ENCODE peak calls at places on chromosomes 7 and 10, in six cellular contexts. One of them, this sample, is unnamed.

GRCh38 chr10:12504176-12504575 is 154.8 kb downstream of the CAMK1D start:
- DNase-seq in stimulated activated CD4-positive, alpha-beta T cell treated with anti-CD3 and anti-CD28 coated beads, Interleukin-2, amount 100 ng/mL, for 48 hours: no peak
- DNase-seq in lower lobe of right lung: no peak
- DNase-seq in fibroblast of mammary gland: no peak
- DNase-seq in GM06990: no peak
- DNase-seq in neural progenitor cell: no peak
- DNase-seq in this sample: no peak

GRCh38 chr7:93146465-93147127 is 1.6 kb downstream of the SAMD9L start:
- DNase-seq in fibroblast of mammary gland: no peak
- DNase-seq in neural progenitor cell: no peak
- DNase-seq in GM06990: no peak
- DNase-seq in lower lobe of right lung: no peak
- DNase-seq in stimulated activated CD4-positive, alpha-beta T cell treated with anti-CD3 and anti-CD28 coated beads, Interleukin-2, amount 100 ng/mL, for 48 hours: no peak
- DNase-seq in this sample: no peak

GRCh38 chr10:58050575-58050974 is 217.1 kb downstream of the IPMK start:
- DNase-seq in stimulated activated CD4-positive, alpha-beta T cell treated with anti-CD3 and anti-CD28 coated beads, Interleukin-2, amount 100 ng/mL, for 48 hours: no peak
- DNase-seq in fibroblast of mammary gland: no peak
- DNase-seq in GM06990: no peak
- DNase-seq in neural progenitor cell: no peak
- DNase-seq in lower lobe of right lung: no peak
- DNase-seq in this sample: no peak

GRCh38 chr10:93851169-93851568 is 42.6 kb upstream of the SLC35G1 start:
- DNase-seq in GM06990: peak
- DNase-seq in fibroblast of mammary gland: no peak
- DNase-seq in lower lobe of right lung: no peak
- DNase-seq in neural progenitor cell: no peak
- DNase-seq in stimulated activated CD4-positive, alpha-beta T cell treated with anti-CD3 and anti-CD28 coated beads, Interleukin-2, amount 100 ng/mL, for 48 hours: no peak
- DNase-seq in this sample: no peak

GRCh38 chr10:127150136-127150535 is 46.3 kb downstream of the INSYN2A start:
- DNase-seq in fibroblast of mammary gland: peak
- DNase-seq in neural progenitor cell: no peak
- DNase-seq in GM06990: no peak
- DNase-seq in stimulated activated CD4-positive, alpha-beta T cell treated with anti-CD3 and anti-CD28 coated beads, Interleukin-2, amount 100 ng/mL, for 48 hours: no peak
- DNase-seq in lower lobe of right lung: no peak
- DNase-seq in this sample: no peak

GRCh38 chr7:88399036-88399435 is 92.3 kb upstream of the STEAP4 start:
- DNase-seq in GM06990: no peak
- DNase-seq in fibroblast of mammary gland: no peak
- DNase-seq in lower lobe of right lung: no peak
- DNase-seq in neural progenitor cell: peak
- DNase-seq in stimulated activated CD4-positive, alpha-beta T cell treated with anti-CD3 and anti-CD28 coated beads, Interleukin-2, amount 100 ng/mL, for 48 hours: no peak
- DNase-seq in this sample: no peak

GRCh38 chr10:118785566-118785965 is 30.8 kb upstream of the CACUL1 start:
- DNase-seq in stimulated activated CD4-positive, alpha-beta T cell treated with anti-CD3 and anti-CD28 coated beads, Interleukin-2, amount 100 ng/mL, for 48 hours: no peak
- DNase-seq in neural progenitor cell: no peak
- DNase-seq in fibroblast of mammary gland: no peak
- DNase-seq in GM06990: no peak
- DNase-seq in lower lobe of right lung: no peak
- DNase-seq in this sample: no peak

GRCh38 chr10:2246747-2247146 is 509.4 kb upstream of the ADARB2 start:
- DNase-seq in fibroblast of mammary gland: no peak
- DNase-seq in lower lobe of right lung: no peak
- DNase-seq in stimulated activated CD4-positive, alpha-beta T cell treated with anti-CD3 and anti-CD28 coated beads, Interleukin-2, amount 100 ng/mL, for 48 hours: no peak
- DNase-seq in GM06990: no peak
- DNase-seq in neural progenitor cell: no peak
- DNase-seq in this sample: no peak

GRCh38 chr7:105885386-105886111 is 9.2 kb upstream of the ATXN7L1 start:
- DNase-seq in GM06990: no peak
- DNase-seq in neural progenitor cell: no peak
- DNase-seq in stimulated activated CD4-positive, alpha-beta T cell treated with anti-CD3 and anti-CD28 coated beads, Interleukin-2, amount 100 ng/mL, for 48 hours: no peak
- DNase-seq in fibroblast of mammary gland: peak
- DNase-seq in lower lobe of right lung: no peak
- DNase-seq in this sample: no peak

GRCh38 chr10:17200885-17201164 is 647 bp downstream of the TRDMT1 start:
- DNase-seq in stimulated activated CD4-positive, alpha-beta T cell treated with anti-CD3 and anti-CD28 coated beads, Interleukin-2, amount 100 ng/mL, for 48 hours: no peak
- DNase-seq in GM06990: no peak
- DNase-seq in neural progenitor cell: no peak
- DNase-seq in lower lobe of right lung: no peak
- DNase-seq in fibroblast of mammary gland: peak
- DNase-seq in this sample: peak

GRCh38 chr10:60549686-60550085 is 160.0 kb upstream of the ANK3 start:
- DNase-seq in GM06990: no peak
- DNase-seq in neural progenitor cell: no peak
- DNase-seq in stimulated activated CD4-positive, alpha-beta T cell treated with anti-CD3 and anti-CD28 coated beads, Interleukin-2, amount 100 ng/mL, for 48 hours: no peak
- DNase-seq in lower lobe of right lung: no peak
- DNase-seq in fibroblast of mammary gland: peak
- DNase-seq in this sample: no peak

GRCh38 chr10:24556746-24557742 is 166.6 kb downstream of the ARHGAP21 start:
- DNase-seq in stimulated activated CD4-positive, alpha-beta T cell treated with anti-CD3 and anti-CD28 coated beads, Interleukin-2, amount 100 ng/mL, for 48 hours: no peak
- DNase-seq in fibroblast of mammary gland: peak
- DNase-seq in GM06990: peak
- DNase-seq in lower lobe of right lung: no peak
- DNase-seq in neural progenitor cell: peak
- DNase-seq in this sample: peak

GRCh38 chr10:125024496-125025234 is 82.7 kb downstream of the ZRANB1 start:
- DNase-seq in lower lobe of right lung: peak
- DNase-seq in neural progenitor cell: no peak
- DNase-seq in fibroblast of mammary gland: no peak
- DNase-seq in stimulated activated CD4-positive, alpha-beta T cell treated with anti-CD3 and anti-CD28 coated beads, Interleukin-2, amount 100 ng/mL, for 48 hours: no peak
- DNase-seq in GM06990: no peak
- DNase-seq in this sample: no peak

GRCh38 chr7:80781561-80781979 is 137.3 kb downstream of the SEMA3C start:
- DNase-seq in stimulated activated CD4-positive, alpha-beta T cell treated with anti-CD3 and anti-CD28 coated beads, Interleukin-2, amount 100 ng/mL, for 48 hours: no peak
- DNase-seq in GM06990: no peak
- DNase-seq in fibroblast of mammary gland: peak
- DNase-seq in lower lobe of right lung: no peak
- DNase-seq in neural progenitor cell: peak
- DNase-seq in this sample: no peak

GRCh38 chr7:84337386-84337785 is 142.8 kb upstream of the SEMA3A start:
- DNase-seq in neural progenitor cell: no peak
- DNase-seq in fibroblast of mammary gland: peak
- DNase-seq in stimulated activated CD4-positive, alpha-beta T cell treated with anti-CD3 and anti-CD28 coated beads, Interleukin-2, amount 100 ng/mL, for 48 hours: no peak
- DNase-seq in GM06990: no peak
- DNase-seq in lower lobe of right lung: no peak
- DNase-seq in this sample: no peak

GRCh38 chr10:24390146-24390700 is 181.3 kb downstream of the KIAA1217 start:
- DNase-seq in stimulated activated CD4-positive, alpha-beta T cell treated with anti-CD3 and anti-CD28 coated beads, Interleukin-2, amount 100 ng/mL, for 48 hours: no peak
- DNase-seq in neural progenitor cell: no peak
- DNase-seq in GM06990: no peak
- DNase-seq in fibroblast of mammary gland: no peak
- DNase-seq in lower lobe of right lung: no peak
- DNase-seq in this sample: no peak

GRCh38 chr7:977326-978048 is 2.1 kb upstream of the COX19 start:
- DNase-seq in stimulated activated CD4-positive, alpha-beta T cell treated with anti-CD3 and anti-CD28 coated beads, Interleukin-2, amount 100 ng/mL, for 48 hours: no peak
- DNase-seq in GM06990: no peak
- DNase-seq in neural progenitor cell: peak
- DNase-seq in lower lobe of right lung: no peak
- DNase-seq in fibroblast of mammary gland: no peak
- DNase-seq in this sample: no peak

GRCh38 chr7:20111821-20112542 is 105.2 kb downstream of the MACC1 start:
- DNase-seq in GM06990: no peak
- DNase-seq in fibroblast of mammary gland: no peak
- DNase-seq in stimulated activated CD4-positive, alpha-beta T cell treated with anti-CD3 and anti-CD28 coated beads, Interleukin-2, amount 100 ng/mL, for 48 hours: no peak
- DNase-seq in neural progenitor cell: no peak
- DNase-seq in lower lobe of right lung: no peak
- DNase-seq in this sample: no peak

GRCh38 chr7:23618241-23618640 is 21.1 kb downstream of the CCDC126 start:
- DNase-seq in neural progenitor cell: no peak
- DNase-seq in GM06990: no peak
- DNase-seq in fibroblast of mammary gland: peak
- DNase-seq in stimulated activated CD4-positive, alpha-beta T cell treated with anti-CD3 and anti-CD28 coated beads, Interleukin-2, amount 100 ng/mL, for 48 hours: no peak
- DNase-seq in lower lobe of right lung: no peak
- DNase-seq in this sample: no peak

GRCh38 chr7:532379-533143 is 12.9 kb upstream of the PDGFA start:
- DNase-seq in fibroblast of mammary gland: no peak
- DNase-seq in lower lobe of right lung: no peak
- DNase-seq in neural progenitor cell: no peak
- DNase-seq in stimulated activated CD4-positive, alpha-beta T cell treated with anti-CD3 and anti-CD28 coated beads, Interleukin-2, amount 100 ng/mL, for 48 hours: no peak
- DNase-seq in GM06990: no peak
- DNase-seq in this sample: no peak

This sample was measured in GM12891.